ENCODE peak calls at places on chromosomes 5 and 9, in four cellular contexts. I is activated CD8-positive, alpha-beta memory T cell treated with anti-CD3 and anti-CD28 coated beads, Interleukin-2, amount 50 U/mL, for 48 hours; D is left ventricle myocardium inferior; S is NCI-H460. C is an unnamed sample.

GRCh38 chr5:143147918-143148317 is 255.6 kb downstream of the NR3C1 start:
- DNase-seq in I (no peak), D (no peak), S (no peak), C (no peak)

GRCh38 chr9:114372971-114373591 is 14.7 kb downstream of the AKNA start:
- DNase-seq in I (peak), D (peak), S (no peak), C (no peak)

GRCh38 chr5:53779541-53779981 is 219.1 kb downstream of the NDUFS4 start:
- DNase-seq in I (no peak), D (peak), S (no peak), C (no peak)

GRCh38 chr5:90014420-90014819 is 395.1 kb downstream of the CETN3 start:
- DNase-seq in I (no peak), D (no peak), S (no peak), C (no peak)

GRCh38 chr5:127419007-127419406 is 98.4 kb upstream of the PRRC1 start:
- DNase-seq in I (no peak), D (no peak), S (no peak), C (no peak)

GRCh38 chr9:34275811-34276210 is 53.3 kb downstream of the KIF24 start:
- DNase-seq in I (no peak), D (no peak), S (no peak), C (no peak)

GRCh38 chr9:109797006-109797405 is 17.0 kb downstream of the PALM2AKAP2 start:
- DNase-seq in I (no peak), D (no peak), S (no peak), C (no peak)

GRCh38 chr9:126002476-126003350 is 255.5 kb downstream of the PBX3 start:
- DNase-seq in I (no peak), D (no peak), S (no peak), C (no peak)